ENCODE peak calls at places on chromosomes 16 and 17, in ten cellular contexts. C, T, F, V, S, H, U, W, G and B are unnamed samples. For H3K27me3, the result is how much of the 10 kb centered on the place peaks cover.

GRCh38 chr17:2057714-2058520 is 3.0 kb downstream of the HIC1 start:
- DNase-seq in C (no peak), T (no peak), F (no peak), V (no peak), S (no peak), H (peak), U (no peak), W (no peak), G (peak), B (no peak)

GRCh38 chr17:80264048-80264792 is 3.6 kb downstream of the RNF213 start:
- DNase-seq in C (no peak), T (no peak), F (no peak), V (no peak), S (no peak), H (peak), U (peak), W (no peak), G (no peak), B (no peak)

GRCh38 chr17:80678621-80679020 is 134.0 kb downstream of the RPTOR start:
- DNase-seq in C (no peak), T (no peak), F (no peak), V (no peak), S (no peak), H (peak), U (no peak), W (no peak), G (no peak), B (no peak)

GRCh38 chr16:89096768-89097527 is 3.3 kb downstream of the ACSF3 start:
- DNase-seq in C (no peak), T (no peak), F (no peak), V (no peak), S (no peak), H (no peak), U (no peak), W (no peak), G (peak), B (no peak)

GRCh38 chr16:79156761-79157160 is 443.8 kb downstream of the MAF start:
- DNase-seq in C (no peak), T (no peak), F (no peak), V (no peak), S (no peak), H (no peak), U (no peak), W (no peak), G (no peak), B (no peak)

GRCh38 chr17:35170968-35171771 is 23.0 kb downstream of the SLC35G3 start:
- DNase-seq in C (no peak), T (no peak), F (no peak), V (no peak), S (peak), H (no peak), U (no peak), W (no peak), G (no peak), B (no peak)

GRCh38 chr16:11835891-11836652 is 15.3 kb downstream of the RSL1D1 start:
- DNase-seq in C (no peak), T (no peak), F (no peak), V (no peak), S (no peak), H (peak), U (no peak), W (no peak), G (no peak), B (no peak)

GRCh38 chr17:81577278-81578000 is 25.3 kb upstream of the FAAP100 start:
- DNase-seq in C (no peak), T (peak), F (no peak), V (no peak), S (no peak), H (no peak), U (no peak), W (no peak), G (no peak), B (no peak)

GRCh38 chr17:70320642-70321345 is 151.5 kb downstream of the KCNJ2 start:
- DNase-seq in C (peak), T (peak), F (no peak), V (no peak), S (no peak), H (no peak), U (no peak), W (no peak), G (no peak), B (no peak)

DNA sequence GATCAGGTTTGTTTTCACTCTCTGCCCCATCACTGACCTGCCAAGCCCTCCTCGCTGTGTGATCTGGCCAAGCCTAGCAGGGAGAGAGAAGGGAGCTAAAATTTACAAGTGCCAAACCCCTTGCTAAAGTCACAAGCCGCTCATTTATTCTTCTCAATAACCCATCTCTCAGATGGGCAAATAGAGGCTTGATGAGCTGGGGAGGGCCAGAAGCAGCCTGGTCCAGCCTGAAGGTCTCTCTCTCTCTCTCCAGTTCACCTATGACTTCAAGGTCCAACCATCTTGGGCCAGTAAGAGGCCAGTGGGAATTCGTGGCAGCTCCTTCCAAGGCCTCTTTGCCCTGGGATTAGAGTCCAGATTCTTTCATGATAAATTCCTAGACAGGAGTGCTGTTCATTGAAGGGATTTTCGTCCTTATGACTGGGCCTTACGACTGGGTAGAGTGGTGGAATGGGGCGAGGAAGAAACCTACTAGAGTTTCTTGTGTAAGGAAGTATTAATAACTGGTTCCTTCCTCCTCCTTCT is 3.4 kb downstream of the CA7 start:
- DNase-seq in C (no peak), T (no peak), F (no peak), V (no peak), S (no peak), H (peak), U (no peak), W (no peak), G (no peak), B (no peak)
- H3K27me3 ChIP-seq in C (half or more), T (under half), F (under half), V (under half), S (under half), H (half or more), U (under half), W (under half), G (under half), B (under half)

GRCh38 chr17:31096106-31096436 is 1.3 kb downstream of the NF1 start:
- DNase-seq in C (no peak), T (no peak), F (no peak), V (no peak), S (no peak), H (no peak), U (no peak), W (no peak), G (no peak), B (no peak)

GRCh38 chr17:31092475-31093064 is 2.2 kb upstream of the NF1 start:
- DNase-seq in C (no peak), T (no peak), F (no peak), V (no peak), S (no peak), H (no peak), U (no peak), W (no peak), G (no peak), B (no peak)

GRCh38 chr17:31094600-31095238 is at the start of gene NF1:
- DNase-seq in C (peak), T (peak), F (peak), V (peak), S (no peak), H (peak), U (peak), W (peak), G (peak), B (peak)

GRCh38 chr17:31095239-31096105 is 695 bp downstream of the NF1 start:
- DNase-seq in C (peak), T (peak), F (no peak), V (peak), S (no peak), H (peak), U (peak), W (peak), G (peak), B (no peak)

DNA sequence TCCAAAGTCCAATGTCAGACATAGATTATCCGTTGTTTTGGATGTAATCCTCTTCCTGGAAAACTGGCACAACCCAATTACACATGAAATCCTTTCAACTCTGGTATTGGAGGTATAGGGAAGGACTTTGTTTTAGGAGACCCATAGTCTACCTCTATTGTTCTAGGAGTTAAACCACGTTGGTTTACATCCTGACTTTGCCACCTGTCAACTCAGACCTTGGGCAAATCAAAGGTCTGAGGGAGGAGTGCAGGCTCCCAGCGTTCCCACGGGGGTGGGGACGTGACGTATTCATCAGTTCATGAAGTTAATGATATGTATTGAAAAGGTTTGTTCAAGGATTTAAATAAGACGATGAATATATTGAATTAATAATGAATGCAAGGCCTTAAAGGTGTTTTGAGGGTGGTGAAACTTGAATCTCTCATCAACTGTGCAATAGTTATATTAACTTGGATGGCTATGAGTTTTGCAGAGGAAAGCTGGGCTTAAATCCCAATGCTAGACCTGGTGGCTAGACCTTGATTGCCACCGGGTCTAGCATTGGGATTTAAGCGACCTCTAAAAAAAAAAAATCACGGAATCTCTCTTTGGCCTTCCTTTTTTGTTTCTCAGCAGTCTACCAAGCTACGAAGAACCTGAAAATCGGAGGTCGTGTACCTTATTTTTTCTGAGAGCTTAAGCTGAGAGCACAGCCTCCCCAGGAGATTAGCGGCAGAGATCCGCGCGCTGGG is 744 bp upstream of the NF1 start:
- DNase-seq in C (no peak), T (no peak), F (no peak), V (no peak), S (no peak), H (peak), U (no peak), W (no peak), G (no peak), B (no peak)
- H3K4me3 ChIP-seq in C (peak), T (peak), F (peak), V (peak), S (peak), H (peak), U (peak), W (peak), G (peak), B (peak)

DNA sequence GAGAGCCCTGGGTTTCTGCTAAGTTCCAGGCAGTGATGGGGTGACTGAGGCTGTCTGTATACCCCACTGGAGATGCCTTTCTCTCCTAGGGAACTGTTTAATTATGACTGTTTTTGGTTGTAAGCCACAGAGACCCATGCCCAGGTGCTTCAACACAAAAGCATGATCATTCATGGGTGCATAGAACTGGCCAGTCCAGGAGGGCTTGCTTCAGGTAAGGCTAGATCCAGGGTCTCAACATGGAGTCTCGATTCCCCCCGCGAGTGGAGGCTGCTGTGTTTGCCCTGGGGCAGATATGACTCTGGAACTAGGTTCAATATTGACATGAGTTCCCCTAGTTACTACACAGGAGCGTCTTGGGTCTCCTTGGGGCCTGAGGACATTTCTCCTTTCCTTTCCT is 17.8 kb downstream of the NAGPA start:
- DNase-seq in C (no peak), T (no peak), F (no peak), V (no peak), S (no peak), H (no peak), U (no peak), W (no peak), G (no peak), B (no peak)
- H3K27me3 ChIP-seq in C (under half), T (under half), F (under half), V (under half), S (under half), H (half or more), U (under half), W (under half), G (under half), B (under half)

GRCh38 chr17:15651583-15652110 is 32.1 kb upstream of the FBXW10B start:
- DNase-seq in C (peak), T (peak), F (peak), V (peak), S (no peak), H (peak), U (peak), W (peak), G (peak), B (peak)

GRCh38 chr17:15651001-15651582 is 31.6 kb upstream of the FBXW10B start:
- DNase-seq in C (no peak), T (no peak), F (no peak), V (no peak), S (no peak), H (peak), U (no peak), W (no peak), G (no peak), B (no peak)

GRCh38 chr17:15652960-15653359 is 31.2 kb downstream of the TRIM16 start:
- DNase-seq in C (no peak), T (no peak), F (no peak), V (no peak), S (no peak), H (no peak), U (peak), W (no peak), G (no peak), B (no peak)

GRCh38 chr17:15648384-15648783 is 28.9 kb upstream of the FBXW10B start:
- DNase-seq in C (no peak), T (no peak), F (no peak), V (no peak), S (no peak), H (no peak), U (no peak), W (no peak), G (no peak), B (no peak)

GRCh38 chr17:15649861-15650391 is 30.4 kb upstream of the FBXW10B start:
- DNase-seq in C (no peak), T (peak), F (no peak), V (no peak), S (no peak), H (peak), U (peak), W (no peak), G (no peak), B (no peak)
- H3K4me3 ChIP-seq in C (peak), T (peak), F (peak), V (peak), S (peak), H (no peak), U (no peak), W (peak), G (peak), B (peak)

GRCh38 chr17:9020096-9020823 is 1.1 kb upstream of the NTN1 start:
- DNase-seq in C (no peak), T (no peak), F (no peak), V (no peak), S (no peak), H (peak), U (no peak), W (no peak), G (no peak), B (no peak)
- H3K27me3 ChIP-seq in C (half or more), T (under half), F (under half), V (under half), S (under half), H (half or more), U (under half), W (under half), G (half or more), B (under half)